ENCODE peak calls at places on chromosome 11, in seven cellular contexts. One of them, this sample, is unnamed.

GRCh38 chr11:118914178-118914918 is 11.4 kb downstream of the BCL9L start:
- DNase-seq in AG10803: no peak
- DNase-seq in fibroblast of lung: peak
- DNase-seq in epithelial cell of esophagus: no peak
- DNase-seq in gastrocnemius medialis: no peak
- DNase-seq in AG09319: no peak
- DNase-seq in iris pigment epithelial cell: no peak
- DNase-seq in this sample: no peak

GRCh38 chr11:34654491-34655334 is 33.8 kb downstream of the EHF start:
- DNase-seq in gastrocnemius medialis: peak
- DNase-seq in iris pigment epithelial cell: peak
- DNase-seq in fibroblast of lung: peak
- DNase-seq in AG10803: peak
- DNase-seq in AG09319: peak
- DNase-seq in epithelial cell of esophagus: peak
- DNase-seq in this sample: peak

GRCh38 chr11:17599460-17599925 is 52.4 kb downstream of the OTOG start:
- DNase-seq in epithelial cell of esophagus: no peak
- DNase-seq in gastrocnemius medialis: no peak
- DNase-seq in fibroblast of lung: no peak
- DNase-seq in iris pigment epithelial cell: no peak
- DNase-seq in AG09319: no peak
- DNase-seq in AG10803: no peak
- DNase-seq in this sample: peak

GRCh38 chr11:36123353-36124220 is 165.6 kb downstream of the COMMD9 start:
- DNase-seq in gastrocnemius medialis: no peak
- DNase-seq in AG09319: no peak
- DNase-seq in fibroblast of lung: no peak
- DNase-seq in AG10803: no peak
- DNase-seq in epithelial cell of esophagus: no peak
- DNase-seq in iris pigment epithelial cell: peak
- DNase-seq in this sample: no peak

GRCh38 chr11:83693279-83693992 is 407.3 kb upstream of the CCDC90B start:
- DNase-seq in epithelial cell of esophagus: no peak
- DNase-seq in gastrocnemius medialis: no peak
- DNase-seq in iris pigment epithelial cell: no peak
- DNase-seq in AG09319: no peak
- DNase-seq in fibroblast of lung: no peak
- DNase-seq in AG10803: no peak
- DNase-seq in this sample: no peak

GRCh38 chr11:70092959-70093358 is 14.8 kb downstream of the ANO1 start:
- DNase-seq in AG09319: no peak
- DNase-seq in fibroblast of lung: no peak
- DNase-seq in AG10803: no peak
- DNase-seq in epithelial cell of esophagus: no peak
- DNase-seq in iris pigment epithelial cell: no peak
- DNase-seq in gastrocnemius medialis: no peak
- DNase-seq in this sample: no peak

GRCh38 chr11:45815747-45816146 is 10.8 kb downstream of the SLC35C1 start:
- DNase-seq in iris pigment epithelial cell: no peak
- DNase-seq in AG09319: no peak
- DNase-seq in AG10803: no peak
- DNase-seq in epithelial cell of esophagus: no peak
- DNase-seq in fibroblast of lung: peak
- DNase-seq in gastrocnemius medialis: no peak
- DNase-seq in this sample: no peak

GRCh38 chr11:107785401-107785800 is 73.2 kb downstream of the SLC35F2 start:
- DNase-seq in fibroblast of lung: peak
- DNase-seq in iris pigment epithelial cell: peak
- DNase-seq in AG10803: no peak
- DNase-seq in AG09319: no peak
- DNase-seq in gastrocnemius medialis: no peak
- DNase-seq in epithelial cell of esophagus: peak
- DNase-seq in this sample: no peak

GRCh38 chr11:28616566-28616965 is 508.4 kb downstream of the METTL15 start:
- DNase-seq in AG10803: peak
- DNase-seq in epithelial cell of esophagus: no peak
- DNase-seq in AG09319: no peak
- DNase-seq in iris pigment epithelial cell: no peak
- DNase-seq in gastrocnemius medialis: no peak
- DNase-seq in fibroblast of lung: peak
- DNase-seq in this sample: no peak

GRCh38 chr11:130668751-130669150 is 220.3 kb downstream of the ADAMTS15 start:
- DNase-seq in AG09319: no peak
- DNase-seq in AG10803: no peak
- DNase-seq in iris pigment epithelial cell: no peak
- DNase-seq in fibroblast of lung: no peak
- DNase-seq in gastrocnemius medialis: no peak
- DNase-seq in epithelial cell of esophagus: no peak
- DNase-seq in this sample: no peak

GRCh38 chr11:110295086-110295485 is 1.3 kb downstream of the RDX start:
- DNase-seq in epithelial cell of esophagus: no peak
- DNase-seq in fibroblast of lung: no peak
- DNase-seq in AG09319: no peak
- DNase-seq in AG10803: no peak
- DNase-seq in iris pigment epithelial cell: no peak
- DNase-seq in gastrocnemius medialis: no peak
- DNase-seq in this sample: no peak

GRCh38 chr11:116791002-116791812 is 472 bp downstream of the APOA5 start:
- DNase-seq in AG09319: peak
- DNase-seq in iris pigment epithelial cell: peak
- DNase-seq in AG10803: peak
- DNase-seq in fibroblast of lung: peak
- DNase-seq in epithelial cell of esophagus: peak
- DNase-seq in gastrocnemius medialis: peak
- DNase-seq in this sample: peak

GRCh38 chr11:134995746-134996145 is 583.7 kb upstream of the B3GAT1 start:
- DNase-seq in fibroblast of lung: no peak
- DNase-seq in AG09319: no peak
- DNase-seq in gastrocnemius medialis: no peak
- DNase-seq in AG10803: peak
- DNase-seq in iris pigment epithelial cell: no peak
- DNase-seq in epithelial cell of esophagus: no peak
- DNase-seq in this sample: no peak

GRCh38 chr11:127103586-127104388 is 103.2 kb upstream of the KIRREL3 start:
- DNase-seq in fibroblast of lung: no peak
- DNase-seq in iris pigment epithelial cell: no peak
- DNase-seq in epithelial cell of esophagus: no peak
- DNase-seq in AG09319: no peak
- DNase-seq in AG10803: no peak
- DNase-seq in gastrocnemius medialis: no peak
- DNase-seq in this sample: no peak

GRCh38 chr11:18012314-18012905 is 437 bp downstream of the SERGEF start:
- DNase-seq in AG09319: no peak
- DNase-seq in gastrocnemius medialis: peak
- DNase-seq in iris pigment epithelial cell: peak
- DNase-seq in fibroblast of lung: peak
- DNase-seq in epithelial cell of esophagus: peak
- DNase-seq in AG10803: peak
- DNase-seq in this sample: no peak

GRCh38 chr11:129385801-129386200 is 10.2 kb downstream of the BARX2 start:
- DNase-seq in iris pigment epithelial cell: no peak
- DNase-seq in AG09319: no peak
- DNase-seq in gastrocnemius medialis: no peak
- DNase-seq in fibroblast of lung: no peak
- DNase-seq in epithelial cell of esophagus: no peak
- DNase-seq in AG10803: no peak
- DNase-seq in this sample: no peak

GRCh38 chr11:122663764-122664163 is 8.2 kb downstream of the UBASH3B start:
- DNase-seq in AG10803: peak
- DNase-seq in gastrocnemius medialis: no peak
- DNase-seq in epithelial cell of esophagus: no peak
- DNase-seq in AG09319: no peak
- DNase-seq in iris pigment epithelial cell: no peak
- DNase-seq in fibroblast of lung: peak
- DNase-seq in this sample: no peak

GRCh38 chr11:16292167-16292859 is 64.0 kb downstream of the SOX6 start:
- DNase-seq in iris pigment epithelial cell: no peak
- DNase-seq in fibroblast of lung: no peak
- DNase-seq in epithelial cell of esophagus: no peak
- DNase-seq in AG09319: no peak
- DNase-seq in AG10803: no peak
- DNase-seq in gastrocnemius medialis: no peak
- DNase-seq in this sample: no peak